ENCODE peak calls at places on chromosomes 11 and 22, in seven cellular contexts. Q is OCI-LY7; Z is body of pancreas; P is effector memory CD4-positive, alpha-beta T cell; C is heart left ventricle; G is psoas muscle; Y is CD4-positive, CD25-positive, alpha-beta regulatory T cell. R is an unnamed sample.

GRCh38 chr22:29026579-29026978 is 35.1 kb downstream of the C22orf31 start:
- DNase-seq in Y (no peak), P (no peak), G (no peak), Q (no peak), Z (no peak), C (no peak), R (no peak)

GRCh38 chr22:22944268-22944985 is 56.8 kb downstream of the IGLL5 start:
- DNase-seq in G (no peak), Y (no peak), C (no peak), Z (no peak), Q (no peak), P (no peak), R (peak; percentile 14)

GRCh38 chr22:30116362-30117117 is 36.3 kb downstream of the HORMAD2 start:
- DNase-seq in P (no peak), Q (no peak), G (no peak), C (no peak), Z (no peak), Y (no peak), R (no peak)

GRCh38 chr11:61659413-61660196 is 20.6 kb upstream of the DAGLA start:
- DNase-seq in Y (no peak), C (no peak), P (no peak), G (peak; percentile 16), Q (no peak), Z (no peak), R (no peak)

GRCh38 chr11:97888641-97889040 is 1132.1 kb upstream of the CNTN5 start:
- DNase-seq in G (no peak), Q (no peak), P (no peak), Z (no peak), C (no peak), Y (no peak), R (no peak)

GRCh38 chr11:128732471-128733277 is 38.8 kb downstream of the FLI1 start:
- DNase-seq in Z (no peak), P (no peak), Y (no peak), G (no peak), Q (peak; percentile 80), C (no peak), R (no peak)

GRCh38 chr11:120241277-120241676 is 1.3 kb downstream of the POU2F3 start:
- DNase-seq in G (no peak), Q (no peak), C (no peak), Y (no peak), P (no peak), Z (no peak), R (no peak)

GRCh38 chr22:28986366-28986765 is 75.3 kb downstream of the C22orf31 start:
- DNase-seq in G (no peak), Y (no peak), Z (no peak), C (no peak), P (no peak), Q (no peak), R (no peak)

GRCh38 chr11:106133529-106133928 is 56.1 kb downstream of the AASDHPPT start:
- DNase-seq in C (no peak), Y (no peak), Q (peak; percentile 5), Z (no peak), P (no peak), G (no peak), R (no peak)

GRCh38 chr11:58637367-58637766 is 14.9 kb downstream of the CNTF start:
- DNase-seq in Z (no peak), Y (no peak), P (no peak), C (no peak), Q (no peak), G (no peak), R (no peak)

GRCh38 chr11:96082002-96082899 is 158.3 kb upstream of the MTMR2 start:
- DNase-seq in Q (no peak), Z (no peak), Y (no peak), C (no peak), P (no peak), G (no peak), R (no peak)

GRCh38 chr22:35743466-35743865 is 25.8 kb downstream of the APOL5 start:
- DNase-seq in Q (no peak), P (no peak), C (no peak), Y (no peak), Z (no peak), G (no peak), R (no peak)

GRCh38 chr22:32910358-32910757 is 108.9 kb downstream of the TIMP3 start:
- DNase-seq in C (no peak), Z (no peak), P (no peak), Y (no peak), G (no peak), Q (no peak), R (no peak)

GRCh38 chr11:69918231-69918937 is 99.2 kb upstream of the FGF3 start:
- DNase-seq in C (peak; percentile 66), Q (no peak), G (peak; percentile 78), Z (peak; percentile 52), Y (no peak), P (no peak), R (no peak)

GRCh38 chr11:62457474-62457873 is 38.6 kb downstream of the SCGB1A1 start:
- DNase-seq in Q (no peak), G (no peak), Z (no peak), C (no peak), Y (no peak), P (no peak), R (no peak)

GRCh38 chr22:45154383-45154782 is 9.3 kb upstream of the NUP50 start:
- DNase-seq in G (no peak), Z (no peak), Q (no peak), C (no peak), P (no peak), Y (no peak), R (no peak)

GRCh38 chr11:35030716-35031213 is 108.2 kb upstream of the CD44 start:
- DNase-seq in Z (peak; percentile 20), Q (no peak), P (peak; percentile 37), Y (no peak), G (peak; percentile 85), C (peak; percentile 89), R (no peak)

GRCh38 chr11:88814076-88814475 is 251.7 kb downstream of the GRM5 start:
- DNase-seq in Z (no peak), P (no peak), G (no peak), Y (no peak), C (no peak), Q (no peak), R (no peak)

GRCh38 chr22:22164541-22165272 is 79.9 kb upstream of the VPREB1 start:
- DNase-seq in Y (no peak), G (no peak), Q (peak; percentile 96), P (no peak), Z (no peak), C (no peak), R (no peak)

GRCh38 chr11:64358907-64359711 is at the start of gene RPS6KA4:
- DNase-seq in G (peak; percentile 83), Q (peak; percentile 70), C (peak; percentile 74), Z (peak; percentile 77), P (no peak), Y (peak; percentile 32), R (peak; percentile 61)

GRCh38 chr11:33187851-33188722 is 26.8 kb upstream of the CSTF3 start:
- DNase-seq in C (no peak), Y (no peak), G (no peak), P (no peak), Z (no peak), Q (no peak), R (peak; percentile 35)

GRCh38 chr22:41445171-41446056 is 1.2 kb downstream of the TOB2 start:
- DNase-seq in Q (peak; percentile 60), P (no peak), Z (peak; percentile 45), G (peak; percentile 76), C (no peak), Y (no peak), R (peak; percentile 45)

GRCh38 chr22:11605468-11605981 is 3922.5 kb upstream of the OR11H1 start:
- DNase-seq in C (no peak), P (no peak), Y (no peak), Q (no peak), Z (no peak), G (peak; percentile 52), R (no peak)
- H3K9me3 ChIP-seq in C (peaks cover 38% of the 10 kb centered on the region), P (no peaks in the 10 kb centered on the region), Y (peaks cover 4% of the 10 kb centered on the region), Q (peaks cover 7% of the 10 kb centered on the region), Z (no peaks in the 10 kb centered on the region), G (no peaks in the 10 kb centered on the region), R (peaks cover 11% of the 10 kb centered on the region)

GRCh38 chr22:50199251-50199721 is 1.5 kb upstream of the SELENOO start:
- DNase-seq in Z (no peak), C (no peak), Y (no peak), P (no peak), Q (no peak), G (no peak), R (no peak)

GRCh38 chr22:50199836-50200332 is 927 bp upstream of the SELENOO start:
- DNase-seq in Z (no peak), Q (peak; percentile 24), G (no peak), C (no peak), P (no peak), Y (no peak), R (no peak)

GRCh38 chr22:50202130-50202671 is 1.4 kb downstream of the SELENOO start:
- DNase-seq in Y (no peak), Q (peak; percentile 50), P (no peak), G (no peak), Z (no peak), C (no peak), R (no peak)

GRCh38 chr22:50201191-50202129 is 649 bp downstream of the SELENOO start:
- DNase-seq in Q (peak; percentile 35), P (no peak), Y (no peak), G (no peak), Z (peak; percentile 72), C (no peak), R (peak; percentile 45)

GRCh38 chr22:50200333-50201190 is at the start of gene SELENOO:
- DNase-seq in Q (peak; percentile 90), G (peak; percentile 96), P (peak; percentile 83), Z (peak; percentile 92), Y (peak; percentile 88), C (peak; percentile 95), R (peak; percentile 91)
- H3K27ac ChIP-seq in Q (peak within 1 kb of the TSS; percentile 39), G (peak within 1 kb of the TSS; percentile 75), P (peak within 1 kb of the TSS; percentile 77), Z (peak within 1 kb of the TSS; percentile 37), Y (peak within 1 kb of the TSS; percentile 61), C (peak within 1 kb of the TSS; percentile 50), R (peak within 1 kb of the TSS; percentile 65)

GRCh38 chr11:50072226-50073112 is 39.8 kb downstream of the OR4C45 start:
- DNase-seq in Y (no peak), Q (no peak), P (no peak), C (no peak), Z (no peak), G (no peak), R (no peak)

GRCh38 chr11:50074161-50074560 is 41.5 kb downstream of the OR4C45 start:
- DNase-seq in C (no peak), P (no peak), Y (no peak), Z (no peak), Q (no peak), G (no peak), R (no peak)

GRCh38 chr11:50073113-50074105 is 40.7 kb downstream of the OR4C45 start:
- DNase-seq in P (no peak), Y (no peak), C (no peak), Q (no peak), G (no peak), Z (no peak), R (no peak)

GRCh38 chr11:50070389-50070788 is 37.7 kb downstream of the OR4C45 start:
- DNase-seq in P (no peak), C (no peak), Q (no peak), Z (no peak), G (no peak), Y (no peak), R (no peak)

GRCh38 chr11:50071584-50072225 is 39.0 kb downstream of the OR4C45 start:
- DNase-seq in P (no peak), Q (no peak), C (no peak), Z (no peak), G (no peak), Y (no peak), R (no peak)
- H3K9me3 ChIP-seq in P (no peaks in the 10 kb centered on the region), Q (no peaks in the 10 kb centered on the region), C (peaks cover 2% of the 10 kb centered on the region), Z (no peaks in the 10 kb centered on the region), G (no peaks in the 10 kb centered on the region), Y (no peaks in the 10 kb centered on the region), R (no peaks in the 10 kb centered on the region)

GRCh38 chr11:1888811-1889526 is 2.7 kb downstream of the PRR33 start:
- DNase-seq in C (peak; percentile 30), P (peak; percentile 59), Q (no peak), G (no peak), Z (no peak), Y (peak; percentile 51), R (no peak)
- H3K27ac ChIP-seq in C (no peak overlapping the region), P (peak overlapping the region; percentile 64), Q (no peak overlapping the region), G (peak overlapping the region; percentile 36), Z (no peak overlapping the region), Y (peak overlapping the region; percentile 68), R (no peak overlapping the region)

R was measured in colonic mucosa.